ENCODE peak calls at places on chromosomes 11 and 22, in four cellular contexts. One of them, this sample, is unnamed.

GRCh38 chr11:107139396-107139795 is 121.1 kb upstream of the GUCY1A2 start:
- DNase-seq in pons: peak; percentile 24
- DNase-seq in stimulated activated CD8-positive, alpha-beta memory T cell treated with anti-CD3 and anti-CD28 coated beads, Interleukin-15, amount 100 ng/mL, for 1 hour: no peak
- DNase-seq in NCI-H345: no peak
- DNase-seq in this sample: no peak

GRCh38 chr11:69471329-69472052 is 10.0 kb upstream of the LINC01488 start:
- DNase-seq in pons: no peak
- DNase-seq in stimulated activated CD8-positive, alpha-beta memory T cell treated with anti-CD3 and anti-CD28 coated beads, Interleukin-15, amount 100 ng/mL, for 1 hour: no peak
- DNase-seq in NCI-H345: no peak
- DNase-seq in this sample: no peak

GRCh38 chr11:96782632-96783031 is 392.8 kb downstream of the JRKL start:
- DNase-seq in pons: no peak
- DNase-seq in stimulated activated CD8-positive, alpha-beta memory T cell treated with anti-CD3 and anti-CD28 coated beads, Interleukin-15, amount 100 ng/mL, for 1 hour: no peak
- DNase-seq in NCI-H345: no peak
- DNase-seq in this sample: no peak

GRCh38 chr22:29744902-29745301 is 21.9 kb downstream of the ZMAT5 start:
- DNase-seq in pons: no peak
- DNase-seq in stimulated activated CD8-positive, alpha-beta memory T cell treated with anti-CD3 and anti-CD28 coated beads, Interleukin-15, amount 100 ng/mL, for 1 hour: no peak
- DNase-seq in NCI-H345: peak; percentile 66
- DNase-seq in this sample: no peak

GRCh38 chr22:26775394-26775793 is 118.0 kb downstream of the MIAT start:
- DNase-seq in pons: no peak
- DNase-seq in stimulated activated CD8-positive, alpha-beta memory T cell treated with anti-CD3 and anti-CD28 coated beads, Interleukin-15, amount 100 ng/mL, for 1 hour: no peak
- DNase-seq in NCI-H345: no peak
- DNase-seq in this sample: no peak

GRCh38 chr11:61129608-61130523 is 27.6 kb downstream of the CD5 start:
- DNase-seq in pons: peak; percentile 75
- DNase-seq in stimulated activated CD8-positive, alpha-beta memory T cell treated with anti-CD3 and anti-CD28 coated beads, Interleukin-15, amount 100 ng/mL, for 1 hour: peak; percentile 80
- DNase-seq in NCI-H345: no peak
- DNase-seq in this sample: no peak

GRCh38 chr11:9643751-9644150 is 20.1 kb upstream of the SWAP70 start:
- DNase-seq in pons: no peak
- DNase-seq in stimulated activated CD8-positive, alpha-beta memory T cell treated with anti-CD3 and anti-CD28 coated beads, Interleukin-15, amount 100 ng/mL, for 1 hour: no peak
- DNase-seq in NCI-H345: no peak
- DNase-seq in this sample: no peak

GRCh38 chr22:30265851-30266444 is 703 bp downstream of the OSM start:
- DNase-seq in pons: peak; percentile 39
- DNase-seq in stimulated activated CD8-positive, alpha-beta memory T cell treated with anti-CD3 and anti-CD28 coated beads, Interleukin-15, amount 100 ng/mL, for 1 hour: peak; percentile 65
- DNase-seq in NCI-H345: no peak
- DNase-seq in this sample: peak; percentile 84

GRCh38 chr11:57776101-57776511 is 14.5 kb downstream of the CTNND1 start:
- DNase-seq in pons: no peak
- DNase-seq in stimulated activated CD8-positive, alpha-beta memory T cell treated with anti-CD3 and anti-CD28 coated beads, Interleukin-15, amount 100 ng/mL, for 1 hour: no peak
- DNase-seq in NCI-H345: no peak
- DNase-seq in this sample: no peak

GRCh38 chr11:45805305-45806071 is 539 bp downstream of the SLC35C1 start:
- DNase-seq in pons: peak; percentile 30
- DNase-seq in stimulated activated CD8-positive, alpha-beta memory T cell treated with anti-CD3 and anti-CD28 coated beads, Interleukin-15, amount 100 ng/mL, for 1 hour: no peak
- DNase-seq in NCI-H345: peak; percentile 38
- DNase-seq in this sample: peak; percentile 62

GRCh38 chr22:18091916-18092526 is 14.2 kb downstream of the PEX26 start:
- DNase-seq in pons: no peak
- DNase-seq in stimulated activated CD8-positive, alpha-beta memory T cell treated with anti-CD3 and anti-CD28 coated beads, Interleukin-15, amount 100 ng/mL, for 1 hour: no peak
- DNase-seq in NCI-H345: no peak
- DNase-seq in this sample: no peak

GRCh38 chr11:120324932-120325810 is at the start of gene TLCD5:
- DNase-seq in pons: peak; percentile 53
- DNase-seq in stimulated activated CD8-positive, alpha-beta memory T cell treated with anti-CD3 and anti-CD28 coated beads, Interleukin-15, amount 100 ng/mL, for 1 hour: no peak
- DNase-seq in NCI-H345: peak; percentile 87
- DNase-seq in this sample: no peak

GRCh38 chr11:28274216-28274615 is 166.0 kb downstream of the METTL15 start:
- DNase-seq in pons: no peak
- DNase-seq in stimulated activated CD8-positive, alpha-beta memory T cell treated with anti-CD3 and anti-CD28 coated beads, Interleukin-15, amount 100 ng/mL, for 1 hour: no peak
- DNase-seq in NCI-H345: no peak
- DNase-seq in this sample: no peak

GRCh38 chr11:76773921-76774361 is 9.2 kb upstream of the TSKU start:
- DNase-seq in pons: no peak
- DNase-seq in stimulated activated CD8-positive, alpha-beta memory T cell treated with anti-CD3 and anti-CD28 coated beads, Interleukin-15, amount 100 ng/mL, for 1 hour: no peak
- DNase-seq in NCI-H345: no peak
- DNase-seq in this sample: no peak

GRCh38 chr11:326842-327580 is 6.4 kb upstream of the IFITM3 start:
- DNase-seq in pons: peak; percentile 72
- DNase-seq in stimulated activated CD8-positive, alpha-beta memory T cell treated with anti-CD3 and anti-CD28 coated beads, Interleukin-15, amount 100 ng/mL, for 1 hour: no peak
- DNase-seq in NCI-H345: no peak
- DNase-seq in this sample: no peak

GRCh38 chr22:50507421-50507990 is at the start of gene LMF2:
- DNase-seq in pons: peak; percentile 65
- DNase-seq in stimulated activated CD8-positive, alpha-beta memory T cell treated with anti-CD3 and anti-CD28 coated beads, Interleukin-15, amount 100 ng/mL, for 1 hour: peak; percentile 83
- DNase-seq in NCI-H345: peak; percentile 92
- DNase-seq in this sample: no peak

GRCh38 chr22:36252754-36253522 is at the start of gene APOL1:
- DNase-seq in pons: peak; percentile 42
- DNase-seq in stimulated activated CD8-positive, alpha-beta memory T cell treated with anti-CD3 and anti-CD28 coated beads, Interleukin-15, amount 100 ng/mL, for 1 hour: no peak
- DNase-seq in NCI-H345: no peak
- DNase-seq in this sample: no peak

GRCh38 chr11:27339940-27340339 is 23.1 kb downstream of the CCDC34 start:
- DNase-seq in pons: no peak
- DNase-seq in stimulated activated CD8-positive, alpha-beta memory T cell treated with anti-CD3 and anti-CD28 coated beads, Interleukin-15, amount 100 ng/mL, for 1 hour: no peak
- DNase-seq in NCI-H345: no peak
- DNase-seq in this sample: no peak

GRCh38 chr22:47061226-47061625 is 298.8 kb downstream of the TBC1D22A start:
- DNase-seq in pons: no peak
- DNase-seq in stimulated activated CD8-positive, alpha-beta memory T cell treated with anti-CD3 and anti-CD28 coated beads, Interleukin-15, amount 100 ng/mL, for 1 hour: no peak
- DNase-seq in NCI-H345: no peak
- DNase-seq in this sample: no peak

GRCh38 chr11:95699631-95700470 is 89.7 kb downstream of the FAM76B start:
- DNase-seq in pons: no peak
- DNase-seq in stimulated activated CD8-positive, alpha-beta memory T cell treated with anti-CD3 and anti-CD28 coated beads, Interleukin-15, amount 100 ng/mL, for 1 hour: no peak
- DNase-seq in NCI-H345: no peak
- DNase-seq in this sample: no peak